ENCODE peak calls at places on chromosome 5, in six cellular contexts. One of them, this sample, is unnamed.

GRCh38 chr5:10530601-10531320 is 33.1 kb upstream of the ANKRD33B start:
- DNase-seq in DMS 273 treated with DMSO at 0.1 percent for 48 hours: no peak
- DNase-seq in dermis microvascular lymphatic vessel endothelial cell: no peak
- DNase-seq in iris pigment epithelial cell: no peak
- DNase-seq in activated CD4-positive, alpha-beta memory T cell treated with anti-CD3 and anti-CD28 coated beads, Interleukin-2, amount 10 ng/mL, durations not matched to agents 7 days and 5 days: no peak
- DNase-seq in mesendoderm: no peak
- DNase-seq in this sample: no peak

GRCh38 chr5:136057401-136057951 is 28.7 kb downstream of the TGFBI start:
- DNase-seq in dermis microvascular lymphatic vessel endothelial cell: no peak
- DNase-seq in iris pigment epithelial cell: peak
- DNase-seq in DMS 273 treated with DMSO at 0.1 percent for 48 hours: no peak
- DNase-seq in activated CD4-positive, alpha-beta memory T cell treated with anti-CD3 and anti-CD28 coated beads, Interleukin-2, amount 10 ng/mL, durations not matched to agents 7 days and 5 days: no peak
- DNase-seq in mesendoderm: no peak
- DNase-seq in this sample: no peak

GRCh38 chr5:143128412-143129071 is 274.9 kb downstream of the NR3C1 start:
- DNase-seq in activated CD4-positive, alpha-beta memory T cell treated with anti-CD3 and anti-CD28 coated beads, Interleukin-2, amount 10 ng/mL, durations not matched to agents 7 days and 5 days: no peak
- DNase-seq in DMS 273 treated with DMSO at 0.1 percent for 48 hours: no peak
- DNase-seq in iris pigment epithelial cell: no peak
- DNase-seq in dermis microvascular lymphatic vessel endothelial cell: no peak
- DNase-seq in mesendoderm: no peak
- DNase-seq in this sample: peak

GRCh38 chr5:55072668-55073067 is 29.8 kb upstream of the GZMA start:
- DNase-seq in mesendoderm: no peak
- DNase-seq in iris pigment epithelial cell: peak
- DNase-seq in dermis microvascular lymphatic vessel endothelial cell: no peak
- DNase-seq in activated CD4-positive, alpha-beta memory T cell treated with anti-CD3 and anti-CD28 coated beads, Interleukin-2, amount 10 ng/mL, durations not matched to agents 7 days and 5 days: no peak
- DNase-seq in DMS 273 treated with DMSO at 0.1 percent for 48 hours: no peak
- DNase-seq in this sample: no peak

GRCh38 chr5:98557921-98558320 is 215.5 kb upstream of the RGMB start:
- DNase-seq in dermis microvascular lymphatic vessel endothelial cell: no peak
- DNase-seq in iris pigment epithelial cell: peak
- DNase-seq in mesendoderm: no peak
- DNase-seq in DMS 273 treated with DMSO at 0.1 percent for 48 hours: no peak
- DNase-seq in activated CD4-positive, alpha-beta memory T cell treated with anti-CD3 and anti-CD28 coated beads, Interleukin-2, amount 10 ng/mL, durations not matched to agents 7 days and 5 days: no peak
- DNase-seq in this sample: no peak

GRCh38 chr5:142432369-142432863 is 107.6 kb upstream of the SPRY4 start:
- DNase-seq in iris pigment epithelial cell: no peak
- DNase-seq in activated CD4-positive, alpha-beta memory T cell treated with anti-CD3 and anti-CD28 coated beads, Interleukin-2, amount 10 ng/mL, durations not matched to agents 7 days and 5 days: peak
- DNase-seq in DMS 273 treated with DMSO at 0.1 percent for 48 hours: no peak
- DNase-seq in mesendoderm: no peak
- DNase-seq in dermis microvascular lymphatic vessel endothelial cell: no peak
- DNase-seq in this sample: no peak

GRCh38 chr5:74221413-74221812 is 419.1 kb downstream of the ENC1 start:
- DNase-seq in DMS 273 treated with DMSO at 0.1 percent for 48 hours: no peak
- DNase-seq in activated CD4-positive, alpha-beta memory T cell treated with anti-CD3 and anti-CD28 coated beads, Interleukin-2, amount 10 ng/mL, durations not matched to agents 7 days and 5 days: no peak
- DNase-seq in iris pigment epithelial cell: no peak
- DNase-seq in mesendoderm: no peak
- DNase-seq in dermis microvascular lymphatic vessel endothelial cell: no peak
- DNase-seq in this sample: no peak

GRCh38 chr5:133368009-133368408 is 244.3 kb downstream of the FSTL4 start:
- DNase-seq in activated CD4-positive, alpha-beta memory T cell treated with anti-CD3 and anti-CD28 coated beads, Interleukin-2, amount 10 ng/mL, durations not matched to agents 7 days and 5 days: no peak
- DNase-seq in DMS 273 treated with DMSO at 0.1 percent for 48 hours: no peak
- DNase-seq in dermis microvascular lymphatic vessel endothelial cell: no peak
- DNase-seq in iris pigment epithelial cell: no peak
- DNase-seq in mesendoderm: no peak
- DNase-seq in this sample: no peak

GRCh38 chr5:131164161-131164930 is 710 bp downstream of the HINT1 start:
- DNase-seq in dermis microvascular lymphatic vessel endothelial cell: peak
- DNase-seq in DMS 273 treated with DMSO at 0.1 percent for 48 hours: peak
- DNase-seq in iris pigment epithelial cell: peak
- DNase-seq in activated CD4-positive, alpha-beta memory T cell treated with anti-CD3 and anti-CD28 coated beads, Interleukin-2, amount 10 ng/mL, durations not matched to agents 7 days and 5 days: peak
- DNase-seq in mesendoderm: peak
- DNase-seq in this sample: peak

GRCh38 chr5:149757186-149757950 is 27.3 kb downstream of the PPARGC1B start:
- DNase-seq in mesendoderm: no peak
- DNase-seq in activated CD4-positive, alpha-beta memory T cell treated with anti-CD3 and anti-CD28 coated beads, Interleukin-2, amount 10 ng/mL, durations not matched to agents 7 days and 5 days: no peak
- DNase-seq in DMS 273 treated with DMSO at 0.1 percent for 48 hours: no peak
- DNase-seq in iris pigment epithelial cell: no peak
- DNase-seq in dermis microvascular lymphatic vessel endothelial cell: no peak
- DNase-seq in this sample: no peak

GRCh38 chr5:138654281-138654867 is 79.2 kb upstream of the HSPA9 start:
- DNase-seq in activated CD4-positive, alpha-beta memory T cell treated with anti-CD3 and anti-CD28 coated beads, Interleukin-2, amount 10 ng/mL, durations not matched to agents 7 days and 5 days: peak
- DNase-seq in DMS 273 treated with DMSO at 0.1 percent for 48 hours: no peak
- DNase-seq in iris pigment epithelial cell: peak
- DNase-seq in mesendoderm: peak
- DNase-seq in dermis microvascular lymphatic vessel endothelial cell: no peak
- DNase-seq in this sample: peak

GRCh38 chr5:141495456-141495811 is 6.6 kb downstream of the PCDHGC5 start:
- DNase-seq in dermis microvascular lymphatic vessel endothelial cell: no peak
- DNase-seq in DMS 273 treated with DMSO at 0.1 percent for 48 hours: no peak
- DNase-seq in iris pigment epithelial cell: no peak
- DNase-seq in activated CD4-positive, alpha-beta memory T cell treated with anti-CD3 and anti-CD28 coated beads, Interleukin-2, amount 10 ng/mL, durations not matched to agents 7 days and 5 days: no peak
- DNase-seq in mesendoderm: peak
- DNase-seq in this sample: no peak

GRCh38 chr5:6545770-6546690 is 86.8 kb downstream of the NSUN2 start:
- DNase-seq in mesendoderm: no peak
- DNase-seq in dermis microvascular lymphatic vessel endothelial cell: no peak
- DNase-seq in activated CD4-positive, alpha-beta memory T cell treated with anti-CD3 and anti-CD28 coated beads, Interleukin-2, amount 10 ng/mL, durations not matched to agents 7 days and 5 days: no peak
- DNase-seq in iris pigment epithelial cell: no peak
- DNase-seq in DMS 273 treated with DMSO at 0.1 percent for 48 hours: no peak
- DNase-seq in this sample: no peak

GRCh38 chr5:84696651-84697050 is 312.0 kb upstream of the EDIL3 start:
- DNase-seq in iris pigment epithelial cell: peak
- DNase-seq in dermis microvascular lymphatic vessel endothelial cell: no peak
- DNase-seq in mesendoderm: no peak
- DNase-seq in DMS 273 treated with DMSO at 0.1 percent for 48 hours: no peak
- DNase-seq in activated CD4-positive, alpha-beta memory T cell treated with anti-CD3 and anti-CD28 coated beads, Interleukin-2, amount 10 ng/mL, durations not matched to agents 7 days and 5 days: no peak
- DNase-seq in this sample: no peak